ENCODE peak calls at places on chromosomes 2 and 18, in six cellular contexts. O, P, U, T, V and N are unnamed samples.

GRCh38 chr2:68302281-68302680 is 17.5 kb downstream of the CNRIP1 start:
- DNase-seq in O (peak; percentile 39), T (no peak), U (no peak), V (no peak), P (no peak), N (peak; percentile 9)

GRCh38 chr2:128202791-128203190 is 111.8 kb downstream of the UGGT1 start:
- DNase-seq in V (no peak), P (no peak), T (no peak), U (no peak), O (peak; percentile 39), N (no peak)

GRCh38 chr2:79128406-79128805 is 8.1 kb downstream of the REG1A start:
- DNase-seq in V (no peak), P (no peak), T (no peak), O (no peak), U (no peak), N (no peak)

GRCh38 chr2:169709970-169710369 is 15.7 kb downstream of the PHOSPHO2 start:
- DNase-seq in V (no peak), O (no peak), P (peak; percentile 31), T (no peak), U (no peak), N (no peak)

GRCh38 chr2:45011621-45012602 is 2.7 kb upstream of the SIX2 start:
- DNase-seq in T (no peak), O (no peak), V (no peak), P (no peak), U (no peak), N (no peak)

GRCh38 chr2:241373449-241373848 is 17.4 kb downstream of the FARP2 start:
- DNase-seq in O (no peak), P (no peak), T (no peak), V (no peak), U (no peak), N (no peak)

GRCh38 chr2:151902829-151903228 is 74.6 kb upstream of the ARL5A start:
- DNase-seq in V (no peak), T (no peak), P (peak; percentile 47), O (no peak), U (no peak), N (no peak)

GRCh38 chr2:168992026-168992425 is 39.1 kb downstream of the ABCB11 start:
- DNase-seq in U (no peak), O (peak; percentile 5), V (no peak), P (no peak), T (no peak), N (peak; percentile 90)

GRCh38 chr2:160914217-160914616 is 246.0 kb upstream of the TANK start:
- DNase-seq in P (no peak), V (no peak), T (no peak), O (no peak), U (no peak), N (no peak)

GRCh38 chr2:201966691-201967388 is 66.8 kb upstream of the FZD7 start:
- DNase-seq in T (no peak), V (no peak), O (no peak), U (no peak), P (no peak), N (no peak)

GRCh38 chr18:72672364-72673151 is 128.4 kb upstream of the CBLN2 start:
- DNase-seq in O (peak; percentile 11), T (no peak), V (peak; percentile 49), P (peak; percentile 12), U (peak; percentile 18), N (peak; percentile 12)

GRCh38 chr2:150119860-150120259 is 367.6 kb downstream of the RND3 start:
- DNase-seq in O (no peak), V (no peak), T (no peak), P (no peak), U (no peak), N (no peak)

GRCh38 chr2:62221141-62221540 is 25.2 kb downstream of the B3GNT2 start:
- DNase-seq in P (peak; percentile 76), T (no peak), O (peak; percentile 30), V (no peak), U (peak; percentile 42), N (no peak)

GRCh38 chr2:101516833-101517690 is 42.1 kb upstream of the RFX8 start:
- DNase-seq in P (peak; percentile 93), V (no peak), U (peak; percentile 82), T (no peak), O (peak; percentile 94), N (peak; percentile 98)

GRCh38 chr18:79965119-79965902 is 868 bp downstream of the HSBP1L1 start:
- DNase-seq in P (peak; percentile 76), O (peak; percentile 91), U (peak; percentile 76), V (no peak), T (no peak), N (peak; percentile 63)

GRCh38 chr18:76426738-76427305 is 68.2 kb downstream of the ZNF516 start:
- DNase-seq in U (peak; percentile 43), O (no peak), T (no peak), P (no peak), V (no peak), N (no peak)

GRCh38 chr18:303011-303410 is 35.2 kb upstream of the THOC1 start:
- DNase-seq in O (no peak), P (no peak), T (no peak), U (no peak), V (no peak), N (no peak)

GRCh38 chr2:128504242-128505149 is 185.8 kb upstream of the HS6ST1 start:
- DNase-seq in O (no peak), T (peak; percentile 5), V (peak; percentile 62), P (no peak), U (no peak), N (no peak)

GRCh38 chr2:68244456-68244855 is 7.9 kb downstream of the PPP3R1 start:
- DNase-seq in P (no peak), U (peak; percentile 52), O (no peak), T (no peak), V (no peak), N (no peak)

GRCh38 chr2:109703076-109703475 is 88.9 kb downstream of the SOWAHC start:
- DNase-seq in U (peak; percentile 66), O (no peak), P (no peak), V (no peak), T (no peak), N (peak; percentile 64)

GRCh38 chr18:75128051-75128605 is 80.8 kb downstream of the PTGR3 start:
- DNase-seq in P (no peak), O (no peak), U (no peak), V (no peak), T (no peak), N (no peak)

GRCh38 chr2:30503007-30503691 is 56.1 kb downstream of the LCLAT1 start:
- DNase-seq in T (no peak), P (peak; percentile 12), U (peak; percentile 40), O (no peak), V (no peak), N (no peak)

GRCh38 chr2:174492963-174493431 is 6.2 kb upstream of the GPR155 start:
- DNase-seq in V (peak; percentile 95), T (peak; percentile 85), U (no peak), P (no peak), O (no peak), N (no peak)

GRCh38 chr2:240564191-240564570 is 4.0 kb downstream of the DUSP28 start:
- DNase-seq in T (no peak), P (no peak), O (no peak), V (no peak), U (no peak), N (no peak)

GRCh38 chr2:133171396-133172004 is 396.8 kb downstream of the NCKAP5 start:
- DNase-seq in O (peak; percentile 74), U (peak; percentile 79), V (peak; percentile 68), T (peak; percentile 3), P (peak; percentile 79), N (peak; percentile 53)

GRCh38 chr2:242011991-242012764 is 142.6 kb downstream of the RTP5 start:
- DNase-seq in V (no peak), T (no peak), U (no peak), O (no peak), P (no peak), N (no peak)

GRCh38 chr2:120919771-120920437 is 184.2 kb downstream of the GLI2 start:
- DNase-seq in V (no peak), O (peak; percentile 76), U (peak; percentile 77), P (no peak), T (no peak), N (no peak)

GRCh38 chr2:46308629-46309028 is 11.4 kb downstream of the EPAS1 start:
- DNase-seq in T (no peak), O (no peak), P (no peak), V (no peak), U (no peak), N (no peak)
- H3K4me1 ChIP-seq in T (no peaks in the 10 kb centered on the region), O (peaks cover 31% of the 10 kb centered on the region), P (peaks cover 63% of the 10 kb centered on the region), V (no peaks in the 10 kb centered on the region), U (peaks cover 26% of the 10 kb centered on the region), N (peaks cover 71% of the 10 kb centered on the region)

GRCh38 chr18:49224130-49224529 is 236.3 kb downstream of the DYM start:
- DNase-seq in T (no peak), V (no peak), O (no peak), U (no peak), P (no peak), N (peak; percentile 32)
- H2AFZ ChIP-seq in T (no peak overlapping the region), V (no peak overlapping the region), O (no peak overlapping the region), U (no peak overlapping the region), P (no peak overlapping the region), N (no peak overlapping the region)

DNA sequence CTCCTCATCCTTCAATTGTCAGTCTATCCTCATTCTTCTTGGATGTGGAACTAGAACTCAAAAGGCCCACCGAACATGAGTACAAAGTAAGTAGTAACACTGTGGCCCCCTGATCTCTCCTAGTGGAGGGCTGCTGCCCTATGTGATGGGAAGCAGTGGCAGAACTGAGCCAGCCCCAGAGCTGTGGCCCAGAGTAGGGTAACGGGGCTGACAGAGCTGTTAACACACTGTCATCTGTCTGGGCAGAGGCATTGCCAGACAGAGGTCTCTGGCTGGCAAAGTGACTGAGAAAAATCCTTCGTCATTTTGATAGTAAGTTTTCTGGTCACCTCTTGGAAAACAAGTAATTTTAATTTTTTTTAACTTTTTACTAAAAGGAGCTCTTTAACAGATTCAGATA is 588.6 kb downstream of the CPS1 start:
- DNase-seq in P (no peak), U (no peak), V (no peak), T (no peak), O (no peak), N (no peak)
- H3K9ac ChIP-seq in P (no peak overlapping the region), U (no peak overlapping the region), V (no peak overlapping the region), T (no peak overlapping the region), O (no peak overlapping the region), N (no peak overlapping the region)

DNA sequence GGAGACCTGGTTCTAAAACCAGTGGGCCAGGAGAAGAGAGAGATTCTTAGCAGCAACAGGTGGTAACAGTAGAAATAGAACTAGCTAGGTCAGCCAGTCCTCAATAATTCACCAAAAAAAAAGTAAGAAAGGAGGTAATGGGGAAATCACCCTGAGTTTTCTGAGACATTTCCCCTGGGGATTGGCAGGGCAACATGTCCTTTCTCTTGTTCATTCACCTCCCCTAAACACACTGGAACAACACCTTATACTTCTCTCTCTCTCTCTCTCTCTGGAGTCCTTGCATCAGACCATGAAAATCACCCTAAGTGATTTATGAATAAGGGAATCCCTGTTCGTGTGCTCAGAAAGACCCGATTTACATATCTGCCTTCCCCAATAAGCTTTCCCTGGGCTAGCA is 64.8 kb downstream of the COX7A2L start:
- DNase-seq in U (no peak), O (no peak), T (peak; percentile 34), P (no peak), V (no peak), N (no peak)
- H3K4me1 ChIP-seq in U (no peaks in the 10 kb centered on the region), O (peaks cover 2% of the 10 kb centered on the region), T (peaks cover 7% of the 10 kb centered on the region), P (peaks cover 15% of the 10 kb centered on the region), V (peaks cover 31% of the 10 kb centered on the region), N (no peaks in the 10 kb centered on the region)